ENCODE peak calls at places on chromosomes 11 and 22, in four cellular contexts. H is nephron progenitor cell; N is neural progenitor cell; L is activated CD4-positive, CD25-positive, alpha-beta regulatory T cell. F is an unnamed sample.

GRCh38 chr11:65716774-65717405 is 3.7 kb downstream of the RNASEH2C start:
- DNase-seq in H (no peak), N (no peak), L (no peak), F (no peak)

GRCh38 chr11:65014146-65014960 is at the start of gene ARL2:
- DNase-seq in N (no peak), H (no peak), L (peak; percentile 42), F (no peak)

GRCh38 chr11:74397531-74398243 is 546 bp downstream of the PGM2L1 start:
- DNase-seq in H (peak; percentile 43), L (no peak), N (peak; percentile 59), F (no peak)

GRCh38 chr22:26259510-26259909 is 90.2 kb downstream of the SEZ6L start:
- DNase-seq in H (peak; percentile 77), N (peak; percentile 82), L (no peak), F (no peak)

GRCh38 chr11:68598816-68599653 is 85.3 kb upstream of the GAL start:
- DNase-seq in H (no peak), L (no peak), N (no peak), F (peak; percentile 44)

GRCh38 chr11:107931206-107931605 is 3.0 kb downstream of the RAB39A start:
- DNase-seq in L (no peak), H (no peak), N (no peak), F (no peak)

GRCh38 chr11:72781313-72782080 is 12.3 kb downstream of the STARD10 start:
- DNase-seq in H (peak; percentile 68), N (peak; percentile 70), L (peak; percentile 21), F (no peak)

GRCh38 chr22:44870021-44870420 is 117.6 kb downstream of the ARHGAP8 start:
- DNase-seq in H (no peak), L (no peak), N (peak; percentile 51), F (no peak)

GRCh38 chr11:7642747-7643146 is 30.6 kb downstream of the CYB5R2 start:
- DNase-seq in N (no peak), L (no peak), H (no peak), F (no peak)

GRCh38 chr22:17972385-17973181 is 51.8 kb downstream of the MICAL3 start:
- DNase-seq in L (no peak), N (peak; percentile 32), H (no peak), F (peak; percentile 56)

GRCh38 chr11:64306876-64307622 is 1.7 kb downstream of the ESRRA start:
- DNase-seq in L (no peak), H (no peak), N (peak; percentile 46), F (no peak)

GRCh38 chr22:42277988-42278776 is 7.7 kb upstream of the TCF20 start:
- DNase-seq in H (no peak), N (peak; percentile 71), L (no peak), F (no peak)

GRCh38 chr11:93236741-93237675 is 39.2 kb upstream of the SLC36A4 start:
- DNase-seq in H (peak; percentile 35), N (peak; percentile 60), L (no peak), F (peak; percentile 28)

GRCh38 chr11:74022541-74022940 is 13.7 kb upstream of the UCP3 start:
- DNase-seq in H (no peak), N (no peak), L (no peak), F (no peak)

GRCh38 chr11:133821776-133822175 is 23.5 kb downstream of the SPATA19 start:
- DNase-seq in H (peak; percentile 75), L (no peak), N (peak; percentile 87), F (no peak)

GRCh38 chr11:43789700-43790443 is 90.8 kb upstream of the ALKBH3 start:
- DNase-seq in H (no peak), L (no peak), N (no peak), F (peak; percentile 11)

GRCh38 chr11:64321533-64321932 is 3.6 kb downstream of the PRDX5 start:
- DNase-seq in H (no peak), N (no peak), L (no peak), F (peak; percentile 66)

GRCh38 chr11:61186504-61186903 is 16.8 kb upstream of the PGA3 start:
- DNase-seq in H (no peak), L (no peak), N (no peak), F (no peak)

GRCh38 chr11:2158291-2158737 is 2.7 kb downstream of the INS start:
- DNase-seq in H (no peak), L (no peak), N (no peak), F (no peak)

GRCh38 chr11:31369348-31370329 is at the start of the genes DCDC1 and DNAJC24:
- DNase-seq in N (peak; percentile 98), H (peak; percentile 97), L (peak; percentile 88), F (peak; percentile 83)

GRCh38 chr11:12013771-12014170 is 5.3 kb upstream of the DKK3 start:
- DNase-seq in H (no peak), N (no peak), L (no peak), F (no peak)

GRCh38 chr22:48750826-48751440 is 1076.7 kb downstream of the BRD1 start:
- DNase-seq in L (no peak), N (no peak), H (no peak), F (no peak)